ENCODE peak calls at places on chromosomes 3 and 15, in four cellular contexts. I, M, N and F are unnamed samples.

GRCh38 chr3:53150247-53151085 is 10.5 kb upstream of the PRKCD start:
- DNase-seq in I (peak), M (no peak), N (no peak), F (no peak)

GRCh38 chr3:24451461-24452099 is 43.1 kb downstream of the THRB start:
- DNase-seq in I (no peak), M (no peak), N (no peak), F (no peak)

GRCh38 chr3:194344012-194344411 is 7.1 kb downstream of the CPN2 start:
- DNase-seq in I (peak), M (peak), N (peak), F (no peak)

GRCh38 chr15:96629501-96629900 is 299.0 kb downstream of the NR2F2 start:
- DNase-seq in I (no peak), M (no peak), N (no peak), F (no peak)

GRCh38 chr15:58424722-58425121 is 7.1 kb upstream of the LIPC start:
- DNase-seq in I (no peak), M (no peak), N (no peak), F (no peak)

GRCh38 chr3:170760174-170760526 is 109.8 kb downstream of the RPL22L1 start:
- DNase-seq in I (no peak), M (no peak), N (no peak), F (no peak)

GRCh38 chr3:128407986-128408692 is 58.6 kb downstream of the DNAJB8 start:
- DNase-seq in I (no peak), M (no peak), N (no peak), F (no peak)

GRCh38 chr3:177220136-177220974 is 23.1 kb upstream of the TBL1XR1 start:
- DNase-seq in I (no peak), M (no peak), N (no peak), F (no peak)

GRCh38 chr15:58462547-58462946 is 30.8 kb downstream of the LIPC start:
- DNase-seq in I (no peak), M (no peak), N (peak), F (no peak)

GRCh38 chr3:63576826-63577225 is 75.6 kb upstream of the SNTN start:
- DNase-seq in I (no peak), M (no peak), N (no peak), F (no peak)

GRCh38 chr15:100121285-100121684 is 220.5 kb downstream of the ADAMTS17 start:
- DNase-seq in I (no peak), M (no peak), N (no peak), F (no peak)

GRCh38 chr3:113051827-113052226 is 61.0 kb downstream of the GTPBP8 start:
- DNase-seq in I (no peak), M (no peak), N (no peak), F (no peak)

GRCh38 chr3:28844688-28845324 is 436.1 kb upstream of the RBMS3 start:
- DNase-seq in I (no peak), M (no peak), N (no peak), F (no peak)

GRCh38 chr3:89447244-89447643 is 339.8 kb downstream of the EPHA3 start:
- DNase-seq in I (no peak), M (no peak), N (no peak), F (no peak)

GRCh38 chr3:3068358-3068881 is 41.8 kb downstream of the IL5RA start:
- DNase-seq in I (no peak), M (no peak), N (no peak), F (no peak)

GRCh38 chr3:168812234-168812633 is 716.5 kb upstream of the GOLIM4 start:
- DNase-seq in I (no peak), M (no peak), N (no peak), F (no peak)

GRCh38 chr3:114606336-114606735 is 312.5 kb downstream of the TIGIT start:
- DNase-seq in I (no peak), M (no peak), N (no peak), F (no peak)

GRCh38 chr3:12229896-12230295 is 59.0 kb upstream of the PPARG start:
- DNase-seq in I (no peak), M (no peak), N (no peak), F (no peak)

GRCh38 chr3:193831495-193832455 is 238.8 kb downstream of the OPA1 start:
- DNase-seq in I (peak), M (no peak), N (no peak), F (peak)

GRCh38 chr15:23912191-23912590 is 225.1 kb upstream of the NDN start:
- DNase-seq in I (no peak), M (no peak), N (peak), F (no peak)

GRCh38 chr3:66039590-66039887 is 821 bp upstream of the MAGI1 start:
- DNase-seq in I (no peak), M (no peak), N (peak), F (no peak)

GRCh38 chr3:61938878-61939549 is 377.6 kb downstream of the PTPRG start:
- DNase-seq in I (no peak), M (no peak), N (no peak), F (no peak)

GRCh38 chr3:113304856-113305540 is 93.6 kb downstream of the BOC start:
- DNase-seq in I (no peak), M (no peak), N (no peak), F (no peak)

GRCh38 chr3:172709776-172710708 is 825 bp downstream of the NCEH1 start:
- DNase-seq in I (peak), M (peak), N (peak), F (no peak)

GRCh38 chr15:88250826-88251225 is 5.7 kb downstream of the NTRK3 start:
- DNase-seq in I (no peak), M (no peak), N (no peak), F (no peak)

GRCh38 chr15:73927003-73927475 is 777 bp downstream of the LOXL1 start:
- DNase-seq in I (peak), M (peak), N (no peak), F (no peak)

GRCh38 chr3:66211779-66212178 is 9.0 kb upstream of the SLC25A26 start:
- DNase-seq in I (no peak), M (no peak), N (no peak), F (no peak)

GRCh38 chr3:142886938-142887337 is 1.9 kb downstream of the PCOLCE2 start:
- DNase-seq in I (peak), M (no peak), N (no peak), F (no peak)

GRCh38 chr15:66936115-66936863 is 129.1 kb upstream of the SMAD3 start:
- DNase-seq in I (no peak), M (no peak), N (no peak), F (no peak)

GRCh38 chr15:22956257-22956979 is 23.8 kb downstream of the CYFIP1 start:
- DNase-seq in I (no peak), M (no peak), N (no peak), F (no peak)

GRCh38 chr15:89178307-89178977 is 42.9 kb downstream of the RLBP1 start:
- DNase-seq in I (no peak), M (no peak), N (no peak), F (no peak)

GRCh38 chr3:58072046-58072445 is 63.8 kb downstream of the FLNB start:
- DNase-seq in I (no peak), M (no peak), N (no peak), F (no peak)

GRCh38 chr15:41583795-41584194 is 24.8 kb downstream of the TYRO3 start:
- DNase-seq in I (no peak), M (no peak), N (no peak), F (no peak)